ENCODE peak calls at places on chromosome 16, in nine cellular contexts. B is coronary artery; E is AG09309; Q is effector CD4-positive, alpha-beta T cell; F is NCI-H524; Y is NCI-H446; C is aorta; D is Calu3; J is PC-9. V is an unnamed sample.

GRCh38 chr16:11105038-11105903 is 150.7 kb downstream of the SOCS1 start:
- DNase-seq in D (no peak), J (peak), E (peak), B (no peak), C (no peak), Q (no peak), F (peak), Y (no peak), V (peak)

GRCh38 chr16:87919681-87919994 is 16.7 kb downstream of the CA5A start:
- DNase-seq in Q (no peak), J (no peak), B (no peak), Y (no peak), C (no peak), D (no peak), F (no peak), E (no peak), V (no peak)

GRCh38 chr16:15770512-15770911 is 86.3 kb downstream of the MYH11 start:
- DNase-seq in F (no peak), J (no peak), Q (no peak), E (peak), Y (no peak), C (peak), B (no peak), D (no peak), V (no peak)

GRCh38 chr16:3015865-3016521 is 2.0 kb downstream of the CLDN6 start:
- DNase-seq in D (no peak), E (no peak), B (no peak), Y (no peak), C (no peak), F (no peak), J (peak), Q (no peak), V (no peak)

GRCh38 chr16:1914084-1914608 is 4.1 kb downstream of the HS3ST6 start:
- DNase-seq in C (peak), F (no peak), B (no peak), Y (no peak), D (no peak), E (no peak), Q (no peak), J (no peak), V (no peak)

GRCh38 chr16:3485097-3485470 is 10.2 kb downstream of the C16orf90 start:
- DNase-seq in E (no peak), Y (no peak), B (no peak), F (no peak), J (no peak), C (peak), D (no peak), Q (no peak), V (no peak)

GRCh38 chr16:87295259-87295658 is 21.9 kb downstream of the C16orf95 start:
- DNase-seq in Y (no peak), D (no peak), E (no peak), J (peak), Q (no peak), C (no peak), B (no peak), F (no peak), V (peak)

GRCh38 chr16:72722552-72722951 is 325.4 kb downstream of the ZFHX3 start:
- DNase-seq in C (no peak), Y (no peak), D (no peak), J (no peak), F (no peak), Q (no peak), B (no peak), E (no peak), V (no peak)

GRCh38 chr16:70561623-70562022 is 38.0 kb downstream of the SF3B3 start:
- DNase-seq in D (no peak), B (no peak), Y (peak), Q (no peak), J (peak), F (no peak), E (no peak), C (no peak), V (no peak)

GRCh38 chr16:83365166-83365565 is 442.6 kb upstream of the HSBP1 start:
- DNase-seq in Y (no peak), C (no peak), D (no peak), E (peak), B (no peak), F (no peak), Q (no peak), J (no peak), V (no peak)

GRCh38 chr16:86567701-86568571 is 1.3 kb downstream of the FOXC2 start:
- DNase-seq in J (no peak), B (no peak), F (no peak), Q (no peak), E (no peak), Y (no peak), C (no peak), D (peak), V (no peak)

GRCh38 chr16:70657956-70658355 is 11.6 kb downstream of the IL34 start:
- DNase-seq in E (no peak), F (peak), B (no peak), Y (no peak), J (no peak), D (no peak), C (peak), Q (no peak), V (no peak)

GRCh38 chr16:31215287-31216115 is 1.4 kb downstream of the PYDC1 start:
- DNase-seq in Q (no peak), J (peak), C (peak), F (peak), D (peak), Y (no peak), E (no peak), B (no peak), V (peak)

GRCh38 chr16:81929841-81930240 is 81.4 kb downstream of the SDR42E1 start:
- DNase-seq in B (no peak), Y (no peak), Q (no peak), C (no peak), F (no peak), D (no peak), E (no peak), J (no peak), V (no peak)

GRCh38 chr16:21584817-21585216 is 14.6 kb upstream of the METTL9 start:
- DNase-seq in C (no peak), F (no peak), D (no peak), Y (no peak), E (no peak), B (no peak), J (no peak), Q (no peak), V (no peak)

GRCh38 chr16:3607634-3608033 is 3.8 kb downstream of the SLX4 start:
- DNase-seq in F (no peak), B (no peak), C (no peak), D (no peak), Q (no peak), J (no peak), Y (no peak), E (no peak), V (no peak)

GRCh38 chr16:87692756-87693155 is 73.0 kb downstream of the KLHDC4 start:
- DNase-seq in C (no peak), E (no peak), D (peak), Q (no peak), B (no peak), J (no peak), Y (no peak), F (no peak), V (no peak)

GRCh38 chr16:74752258-74752657 is 22.4 kb downstream of the FA2H start:
- DNase-seq in C (no peak), B (no peak), Q (no peak), E (no peak), D (no peak), Y (no peak), J (no peak), F (no peak), V (no peak)

GRCh38 chr16:58418601-58419000 is 26.3 kb downstream of the GINS3 start:
- DNase-seq in C (no peak), E (no peak), B (no peak), F (no peak), Y (no peak), D (no peak), Q (no peak), J (peak), V (no peak)

GRCh38 chr16:47392114-47392513 is 68.7 kb downstream of the ITFG1 start:
- DNase-seq in C (no peak), J (peak), F (no peak), E (no peak), D (peak), Y (no peak), B (no peak), Q (no peak), V (peak)

GRCh38 chr16:29011112-29011511 is 26.3 kb downstream of the LAT start:
- DNase-seq in J (peak), C (no peak), E (no peak), Q (no peak), F (peak), D (no peak), B (no peak), Y (no peak), V (no peak)

GRCh38 chr16:10182186-10182683 is at the start of gene GRIN2A:
- DNase-seq in Q (no peak), D (peak), J (no peak), C (peak), B (no peak), E (no peak), Y (no peak), F (peak), V (no peak)

GRCh38 chr16:63575031-63575430 is 1538.8 kb upstream of the CDH8 start:
- DNase-seq in C (no peak), J (no peak), E (no peak), Y (no peak), F (no peak), Q (no peak), B (no peak), D (no peak), V (no peak)

GRCh38 chr16:52399116-52399515 is 147.8 kb downstream of the TOX3 start:
- DNase-seq in Y (no peak), F (no peak), B (no peak), Q (no peak), E (no peak), C (no peak), D (no peak), J (no peak), V (no peak)

GRCh38 chr16:74252329-74252728 is 44.3 kb upstream of the PSMD7 start:
- DNase-seq in Y (no peak), F (no peak), E (no peak), D (no peak), Q (no peak), B (no peak), C (no peak), J (no peak), V (no peak)

GRCh38 chr16:82936941-82937551 is 310.3 kb downstream of the CDH13 start:
- DNase-seq in D (no peak), F (no peak), C (no peak), J (no peak), E (no peak), Y (no peak), B (no peak), Q (no peak), V (no peak)

GRCh38 chr16:88131966-88132365 is 180.7 kb downstream of the BANP start:
- DNase-seq in B (no peak), Y (no peak), C (no peak), D (no peak), J (no peak), Q (no peak), F (no peak), E (no peak), V (no peak)

GRCh38 chr16:3652373-3653037 is 2.0 kb upstream of the DNASE1 start:
- DNase-seq in D (no peak), B (peak), E (no peak), C (peak), F (no peak), J (no peak), Y (peak), Q (no peak), V (peak)

GRCh38 chr16:46711106-46711769 is 21.8 kb downstream of the ORC6 start:
- DNase-seq in C (no peak), F (no peak), E (no peak), J (no peak), Y (no peak), D (no peak), B (no peak), Q (no peak), V (no peak)

GRCh38 chr16:82049484-82049883 is 14.4 kb downstream of the HSD17B2 start:
- DNase-seq in D (no peak), Y (no peak), B (no peak), J (no peak), Q (no peak), F (no peak), C (no peak), E (no peak), V (no peak)

GRCh38 chr16:57530531-57531252 is 5.7 kb downstream of the CCDC102A start:
- DNase-seq in Y (no peak), J (no peak), Q (no peak), D (no peak), B (peak), F (no peak), C (peak), E (no peak), V (no peak)

GRCh38 chr16:26983426-26983825 is 83.3 kb upstream of the C16orf82 start:
- DNase-seq in Y (no peak), J (no peak), C (no peak), D (no peak), F (no peak), B (peak), Q (no peak), E (no peak), V (no peak)

GRCh38 chr16:4389051-4389955 is 17.7 kb downstream of the VASN start:
- DNase-seq in Y (no peak), Q (no peak), J (no peak), F (no peak), C (no peak), B (no peak), D (no peak), E (no peak), V (no peak)